ENCODE peak calls at places on chromosome 15, in seven cellular contexts. B, Y, M, Q, L, A and H are unnamed samples.
A peak's percentile ranks its signal among the peaks of the same experiment; 100 is the strongest.

GRCh38 chr15:101305820-101306255 is 10.8 kb upstream of the SNRPA1 start:
- DNase-seq in B (peak; percentile 30), A (no peak), Y (no peak), L (no peak), M (peak; percentile 34), Q (no peak), H (no peak)

GRCh38 chr15:64426845-64427465 is 33.4 kb upstream of the ZNF609 start:
- DNase-seq in Q (peak; percentile 45), M (no peak), Y (no peak), L (peak; percentile 3), B (no peak), A (no peak), H (peak; percentile 10)

GRCh38 chr15:86403221-86403620 is 323.6 kb downstream of the AGBL1 start:
- DNase-seq in Q (no peak), Y (no peak), A (no peak), B (no peak), M (no peak), L (no peak), H (no peak)

GRCh38 chr15:33700695-33701303 is 267.5 kb upstream of the CHRM5 start:
- DNase-seq in B (peak; percentile 43), A (peak; percentile 51), L (peak; percentile 53), Q (peak; percentile 66), Y (peak; percentile 20), M (peak; percentile 78), H (peak; percentile 91)

GRCh38 chr15:53837263-53837662 is 77.8 kb upstream of the WDR72 start:
- DNase-seq in M (no peak), B (no peak), Q (peak; percentile 44), A (no peak), L (no peak), Y (no peak), H (no peak)

GRCh38 chr15:83561661-83562060 is 92.3 kb upstream of the ADAMTSL3 start:
- DNase-seq in A (no peak), Y (no peak), L (no peak), Q (peak; percentile 33), B (no peak), M (no peak), H (no peak)

GRCh38 chr15:80507638-80508316 is 103.6 kb downstream of the ARNT2 start:
- DNase-seq in Q (no peak), Y (no peak), B (no peak), A (no peak), L (peak; percentile 48), M (no peak), H (no peak)

GRCh38 chr15:27086800-27087199 is 115.8 kb downstream of the GABRG3 start:
- DNase-seq in M (peak; percentile 63), L (no peak), B (no peak), Q (no peak), A (no peak), Y (no peak), H (no peak)

GRCh38 chr15:92167413-92167950 is 226.2 kb upstream of the ST8SIA2 start:
- DNase-seq in Y (no peak), A (no peak), M (no peak), L (no peak), Q (peak; percentile 3), B (no peak), H (no peak)